ENCODE peak calls at places on chromosome 15, in ten cellular contexts. One of them, this sample, is unnamed.

GRCh38 chr15:34001536-34001935 is 33.2 kb downstream of the CHRM5 start:
- DNase-seq in IMR-90: no peak
- DNase-seq in H1: no peak
- DNase-seq in H9: no peak
- DNase-seq in astrocyte: no peak
- DNase-seq in PC-9: no peak
- DNase-seq in neuronal stem cell: no peak
- DNase-seq in fibroblast of lung: no peak
- DNase-seq in GM23338: no peak
- DNase-seq in neural progenitor cell: no peak
- DNase-seq in this sample: peak; percentile 83

GRCh38 chr15:40959331-40960141 is 6.3 kb downstream of the CHAC1 start:
- DNase-seq in IMR-90: no peak
- DNase-seq in H1: no peak
- DNase-seq in H9: peak; percentile 56
- DNase-seq in astrocyte: no peak
- DNase-seq in PC-9: no peak
- DNase-seq in neuronal stem cell: no peak
- DNase-seq in fibroblast of lung: no peak
- DNase-seq in GM23338: peak; percentile 64
- DNase-seq in neural progenitor cell: peak; percentile 38
- DNase-seq in this sample: peak; percentile 78

GRCh38 chr15:79339588-79340314 is 28.8 kb downstream of the TMED3 start:
- DNase-seq in IMR-90: peak; percentile 60
- DNase-seq in H1: no peak
- DNase-seq in H9: no peak
- DNase-seq in astrocyte: peak; percentile 23
- DNase-seq in PC-9: no peak
- DNase-seq in neuronal stem cell: peak; percentile 48
- DNase-seq in fibroblast of lung: peak; percentile 50
- DNase-seq in GM23338: peak; percentile 78
- DNase-seq in neural progenitor cell: peak; percentile 53
- DNase-seq in this sample: no peak

GRCh38 chr15:59138243-59138642 is 33.3 kb downstream of the CCNB2 start:
- DNase-seq in IMR-90: peak; percentile 22
- DNase-seq in H1: peak; percentile 66
- DNase-seq in H9: peak; percentile 86
- DNase-seq in astrocyte: no peak
- DNase-seq in PC-9: no peak
- DNase-seq in neuronal stem cell: peak; percentile 6
- DNase-seq in fibroblast of lung: peak; percentile 25
- DNase-seq in GM23338: peak; percentile 91
- DNase-seq in neural progenitor cell: peak; percentile 63
- DNase-seq in this sample: peak; percentile 94

GRCh38 chr15:51283026-51283425 is 55.4 kb downstream of the CYP19A1 start:
- DNase-seq in IMR-90: no peak
- DNase-seq in H1: no peak
- DNase-seq in H9: no peak
- DNase-seq in astrocyte: no peak
- DNase-seq in PC-9: no peak
- DNase-seq in neuronal stem cell: no peak
- DNase-seq in fibroblast of lung: no peak
- DNase-seq in GM23338: no peak
- DNase-seq in neural progenitor cell: no peak
- DNase-seq in this sample: no peak

GRCh38 chr15:96121521-96121920 is 209.0 kb upstream of the NR2F2 start:
- DNase-seq in IMR-90: peak; percentile 49
- DNase-seq in H1: no peak
- DNase-seq in H9: no peak
- DNase-seq in astrocyte: peak; percentile 67
- DNase-seq in PC-9: no peak
- DNase-seq in neuronal stem cell: no peak
- DNase-seq in fibroblast of lung: peak; percentile 67
- DNase-seq in GM23338: no peak
- DNase-seq in neural progenitor cell: no peak
- DNase-seq in this sample: no peak

GRCh38 chr15:51585953-51586352 is 36.6 kb downstream of the DMXL2 start:
- DNase-seq in IMR-90: no peak
- DNase-seq in H1: no peak
- DNase-seq in H9: no peak
- DNase-seq in astrocyte: no peak
- DNase-seq in PC-9: no peak
- DNase-seq in neuronal stem cell: no peak
- DNase-seq in fibroblast of lung: no peak
- DNase-seq in GM23338: no peak
- DNase-seq in neural progenitor cell: no peak
- DNase-seq in this sample: no peak

GRCh38 chr15:84883916-84884781 is at the start of gene SLC28A1:
- DNase-seq in IMR-90: no peak
- DNase-seq in H1: no peak
- DNase-seq in H9: no peak
- DNase-seq in astrocyte: no peak
- DNase-seq in PC-9: no peak
- DNase-seq in neuronal stem cell: no peak
- DNase-seq in fibroblast of lung: no peak
- DNase-seq in GM23338: no peak
- DNase-seq in neural progenitor cell: no peak
- DNase-seq in this sample: no peak

GRCh38 chr15:44193651-44194396 is 1.2 kb downstream of the FRMD5 start:
- DNase-seq in IMR-90: peak; percentile 55
- DNase-seq in H1: no peak
- DNase-seq in H9: peak; percentile 59
- DNase-seq in astrocyte: peak; percentile 55
- DNase-seq in PC-9: no peak
- DNase-seq in neuronal stem cell: peak; percentile 11
- DNase-seq in fibroblast of lung: peak; percentile 56
- DNase-seq in GM23338: peak; percentile 68
- DNase-seq in neural progenitor cell: peak; percentile 62
- DNase-seq in this sample: peak; percentile 77
- H2AFZ ChIP-seq in IMR-90: peak overlapping the region; percentile 98
- H2AFZ ChIP-seq in H1: peak overlapping the region; percentile 81
- H2AFZ ChIP-seq in H9: no peak overlapping the region
- H2AFZ ChIP-seq in astrocyte: peak overlapping the region; percentile 49
- H2AFZ ChIP-seq in PC-9: peak overlapping the region; percentile 89
- H2AFZ ChIP-seq in neuronal stem cell: peak overlapping the region; percentile 98
- H2AFZ ChIP-seq in fibroblast of lung: peak overlapping the region; percentile 79
- H2AFZ ChIP-seq in GM23338: peak overlapping the region; percentile 94
- H2AFZ ChIP-seq in neural progenitor cell: peak overlapping the region; percentile 74
- H2AFZ ChIP-seq in this sample: peak overlapping the region; percentile 94

GRCh38 chr15:91926871-91927270 is 73.4 kb downstream of the SLCO3A1 start:
- DNase-seq in IMR-90: no peak
- DNase-seq in H1: no peak
- DNase-seq in H9: no peak
- DNase-seq in astrocyte: no peak
- DNase-seq in PC-9: no peak
- DNase-seq in neuronal stem cell: no peak
- DNase-seq in fibroblast of lung: peak; percentile 16
- DNase-seq in GM23338: peak; percentile 56
- DNase-seq in neural progenitor cell: no peak
- DNase-seq in this sample: peak; percentile 34
- H3K27ac ChIP-seq in IMR-90: no peak overlapping the region
- H3K27ac ChIP-seq in H1: no peak overlapping the region
- H3K27ac ChIP-seq in H9: no peak overlapping the region
- H3K27ac ChIP-seq in astrocyte: no peak overlapping the region
- H3K27ac ChIP-seq in PC-9: no peak overlapping the region
- H3K27ac ChIP-seq in neuronal stem cell: no peak overlapping the region
- H3K27ac ChIP-seq in fibroblast of lung: no peak overlapping the region
- H3K27ac ChIP-seq in GM23338: peak overlapping the region; percentile 12
- H3K27ac ChIP-seq in neural progenitor cell: no peak overlapping the region
- H3K27ac ChIP-seq in this sample: no peak overlapping the region

GRCh38 chr15:91345761-91346160 is 245.7 kb downstream of the SV2B start:
- DNase-seq in IMR-90: no peak
- DNase-seq in H1: no peak
- DNase-seq in H9: no peak
- DNase-seq in astrocyte: no peak
- DNase-seq in PC-9: no peak
- DNase-seq in neuronal stem cell: no peak
- DNase-seq in fibroblast of lung: no peak
- DNase-seq in GM23338: no peak
- DNase-seq in neural progenitor cell: no peak
- DNase-seq in this sample: no peak

GRCh38 chr15:91342091-91342490 is 242.0 kb downstream of the SV2B start:
- DNase-seq in IMR-90: no peak
- DNase-seq in H1: no peak
- DNase-seq in H9: no peak
- DNase-seq in astrocyte: no peak
- DNase-seq in PC-9: no peak
- DNase-seq in neuronal stem cell: no peak
- DNase-seq in fibroblast of lung: no peak
- DNase-seq in GM23338: no peak
- DNase-seq in neural progenitor cell: no peak
- DNase-seq in this sample: no peak

GRCh38 chr15:91348812-91349500 is 248.9 kb downstream of the SV2B start:
- DNase-seq in IMR-90: no peak
- DNase-seq in H1: no peak
- DNase-seq in H9: no peak
- DNase-seq in astrocyte: peak; percentile 49
- DNase-seq in PC-9: peak; percentile 43
- DNase-seq in neuronal stem cell: no peak
- DNase-seq in fibroblast of lung: peak; percentile 51
- DNase-seq in GM23338: no peak
- DNase-seq in neural progenitor cell: no peak
- DNase-seq in this sample: no peak

GRCh38 chr15:91346259-91346658 is 246.2 kb downstream of the SV2B start:
- DNase-seq in IMR-90: no peak
- DNase-seq in H1: no peak
- DNase-seq in H9: no peak
- DNase-seq in astrocyte: no peak
- DNase-seq in PC-9: no peak
- DNase-seq in neuronal stem cell: no peak
- DNase-seq in fibroblast of lung: no peak
- DNase-seq in GM23338: no peak
- DNase-seq in neural progenitor cell: no peak
- DNase-seq in this sample: no peak
- H2AFZ ChIP-seq in IMR-90: no peak overlapping the region
- H2AFZ ChIP-seq in H1: no peak overlapping the region
- H2AFZ ChIP-seq in H9: no peak overlapping the region
- H2AFZ ChIP-seq in astrocyte: no peak overlapping the region
- H2AFZ ChIP-seq in PC-9: no peak overlapping the region
- H2AFZ ChIP-seq in neuronal stem cell: no peak overlapping the region
- H2AFZ ChIP-seq in fibroblast of lung: no peak overlapping the region
- H2AFZ ChIP-seq in GM23338: peak overlapping the region; percentile 52
- H2AFZ ChIP-seq in neural progenitor cell: no peak overlapping the region
- H2AFZ ChIP-seq in this sample: no peak overlapping the region

DNA sequence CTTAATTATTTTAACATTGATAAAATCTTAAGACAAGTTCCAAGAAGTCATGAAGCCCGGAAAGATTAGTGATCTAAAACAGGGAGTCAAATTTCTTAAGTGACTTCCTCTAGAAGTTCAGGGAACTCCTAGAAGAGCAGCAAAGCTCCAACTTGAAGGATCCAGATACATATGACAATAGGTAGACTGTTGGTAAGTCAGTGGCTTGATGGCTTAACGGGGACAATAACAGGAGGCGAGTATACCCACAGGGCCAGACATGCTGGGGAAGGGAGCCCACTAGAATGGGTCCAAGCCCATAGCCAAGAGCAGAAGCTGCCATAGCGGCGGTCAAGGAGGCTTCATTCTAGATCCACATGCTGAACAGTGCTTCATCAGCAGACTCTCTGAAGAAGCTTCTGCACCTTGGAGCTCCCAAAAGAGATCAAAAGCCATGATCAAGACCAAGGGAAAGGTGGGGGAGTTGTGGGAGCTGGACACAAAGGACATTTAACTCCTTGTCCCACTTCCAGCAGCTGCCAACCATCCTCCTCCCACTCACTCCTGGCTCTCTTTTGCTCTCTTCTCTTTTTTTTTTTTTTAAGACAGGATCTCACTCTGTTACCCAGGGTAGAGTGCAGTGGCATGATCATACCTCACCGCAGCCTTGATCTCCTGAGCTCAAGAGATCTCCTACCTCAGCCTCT is 10.2 kb upstream of the CA12 start:
- DNase-seq in IMR-90: no peak
- DNase-seq in H1: no peak
- DNase-seq in H9: no peak
- DNase-seq in astrocyte: no peak
- DNase-seq in PC-9: no peak
- DNase-seq in neuronal stem cell: no peak
- DNase-seq in fibroblast of lung: no peak
- DNase-seq in GM23338: no peak
- DNase-seq in neural progenitor cell: no peak
- DNase-seq in this sample: no peak
- H3K27ac ChIP-seq in IMR-90: no peak overlapping the region
- H3K27ac ChIP-seq in H1: no peak overlapping the region
- H3K27ac ChIP-seq in H9: no peak overlapping the region
- H3K27ac ChIP-seq in astrocyte: no peak overlapping the region
- H3K27ac ChIP-seq in PC-9: no peak overlapping the region
- H3K27ac ChIP-seq in neuronal stem cell: no peak overlapping the region
- H3K27ac ChIP-seq in fibroblast of lung: no peak overlapping the region
- H3K27ac ChIP-seq in GM23338: no peak overlapping the region
- H3K27ac ChIP-seq in neural progenitor cell: no peak overlapping the region
- H3K27ac ChIP-seq in this sample: no peak overlapping the region

DNA sequence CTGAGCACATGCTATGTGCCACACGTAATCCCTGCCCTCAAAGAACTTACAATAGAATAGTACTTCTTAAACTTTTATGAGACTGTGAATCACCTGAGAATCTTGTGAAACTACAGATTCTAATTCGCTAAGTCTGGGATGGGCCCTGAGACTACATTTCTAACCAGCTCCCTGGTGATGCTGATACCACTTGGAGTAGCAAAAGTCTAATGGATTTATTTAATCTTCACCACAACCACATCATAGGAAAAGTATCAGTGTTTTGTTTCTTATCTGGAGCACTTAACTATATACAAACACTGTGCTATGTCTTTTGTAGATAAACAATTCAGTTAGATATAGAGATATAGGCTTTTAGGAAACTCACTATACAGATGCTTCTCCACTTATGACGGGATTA is 23.8 kb upstream of the TCF12 start:
- DNase-seq in IMR-90: no peak
- DNase-seq in H1: no peak
- DNase-seq in H9: no peak
- DNase-seq in astrocyte: no peak
- DNase-seq in PC-9: no peak
- DNase-seq in neuronal stem cell: no peak
- DNase-seq in fibroblast of lung: no peak
- DNase-seq in GM23338: no peak
- DNase-seq in neural progenitor cell: no peak
- DNase-seq in this sample: no peak
- H2AFZ ChIP-seq in IMR-90: no peak overlapping the region
- H2AFZ ChIP-seq in H1: no peak overlapping the region
- H2AFZ ChIP-seq in H9: no peak overlapping the region
- H2AFZ ChIP-seq in astrocyte: no peak overlapping the region
- H2AFZ ChIP-seq in PC-9: no peak overlapping the region
- H2AFZ ChIP-seq in neuronal stem cell: no peak overlapping the region
- H2AFZ ChIP-seq in fibroblast of lung: no peak overlapping the region
- H2AFZ ChIP-seq in GM23338: no peak overlapping the region
- H2AFZ ChIP-seq in neural progenitor cell: no peak overlapping the region
- H2AFZ ChIP-seq in this sample: no peak overlapping the region